ENCODE peak calls at places on chromosomes 1 and 21, in eight cellular contexts. D is stomach, V is transverse colon, O is IMR-90, G is HCT116, Y is heart left ventricle, N is right lobe of liver, C is uterus. W is an unnamed sample.

GRCh38 chr1:42737257-42737656 is 2.8 kb downstream of the CLDN19 start:
- DNase-seq in O (no peak), Y (no peak), C (no peak), N (peak), V (peak), D (peak), G (no peak), W (no peak)

GRCh38 chr1:233549404-233549803 is 64.5 kb upstream of the KCNK1 start:
- DNase-seq in V (no peak), D (no peak), N (no peak), Y (no peak), G (no peak), C (no peak), O (no peak), W (no peak)

GRCh38 chr1:89519779-89520358 is 4.8 kb upstream of the LRRC8B start:
- DNase-seq in V (peak), O (peak), D (no peak), C (no peak), G (peak), Y (no peak), N (no peak), W (peak)

GRCh38 chr21:45351061-45351460 is 53.9 kb upstream of the COL18A1 start:
- DNase-seq in V (no peak), Y (peak), D (no peak), G (no peak), N (no peak), C (no peak), O (no peak), W (no peak)

GRCh38 chr1:173195596-173196088 is 11.5 kb downstream of the TNFSF4 start:
- DNase-seq in V (no peak), D (no peak), Y (no peak), O (no peak), N (no peak), G (no peak), C (no peak), W (no peak)

GRCh38 chr1:4734791-4735190 is 80.4 kb downstream of the AJAP1 start:
- DNase-seq in D (no peak), N (no peak), O (no peak), Y (no peak), V (no peak), G (no peak), C (no peak), W (no peak)

GRCh38 chr1:4729108-4729506 is 74.7 kb downstream of the AJAP1 start:
- DNase-seq in G (no peak), V (no peak), C (no peak), O (no peak), D (no peak), N (no peak), Y (no peak), W (no peak)

GRCh38 chr1:46809071-46809470 is 10.2 kb downstream of the CYP4B1 start:
- DNase-seq in C (no peak), O (no peak), V (no peak), Y (no peak), G (no peak), N (no peak), D (no peak), W (no peak)

GRCh38 chr1:29679316-29679715 is 443.0 kb downstream of the PTPRU start:
- DNase-seq in C (no peak), N (no peak), O (no peak), D (no peak), V (no peak), Y (no peak), G (no peak), W (no peak)

GRCh38 chr1:158818991-158819405 is 12.2 kb upstream of the MNDA start:
- DNase-seq in V (no peak), G (no peak), N (no peak), C (peak), D (no peak), Y (no peak), O (no peak), W (no peak)

GRCh38 chr1:248688527-248689298 is 13.9 kb downstream of the OR14I1 start:
- DNase-seq in D (no peak), C (no peak), G (no peak), O (no peak), Y (no peak), V (no peak), N (no peak), W (no peak)

GRCh38 chr1:30522031-30523004 is 201.1 kb downstream of the MATN1 start:
- DNase-seq in C (peak), N (peak), G (no peak), O (peak), Y (peak), D (no peak), V (no peak), W (no peak)

GRCh38 chr1:180269848-180270766 is 40.0 kb downstream of the LHX4 start:
- DNase-seq in G (no peak), V (peak), D (peak), Y (no peak), O (no peak), N (peak), C (no peak), W (no peak)

GRCh38 chr1:24769656-24770651 is 24.7 kb downstream of the CLIC4 start:
- DNase-seq in V (no peak), O (peak), C (peak), N (no peak), Y (no peak), G (no peak), D (no peak), W (no peak)

GRCh38 chr1:108051625-108052382 is 86.8 kb upstream of the VAV3 start:
- DNase-seq in C (no peak), V (no peak), O (no peak), D (peak), N (no peak), G (no peak), Y (no peak), W (no peak)

GRCh38 chr1:223393275-223394214 is at the start of gene CCDC185:
- DNase-seq in C (no peak), G (no peak), O (no peak), N (no peak), Y (no peak), V (no peak), D (peak), W (no peak)

GRCh38 chr1:175024773-175025172 is 1.5 kb upstream of the MRPS14 start:
- DNase-seq in O (no peak), N (no peak), Y (no peak), C (no peak), G (no peak), D (no peak), V (no peak), W (no peak)

GRCh38 chr1:175019524-175019923 is 3.7 kb downstream of the MRPS14 start:
- DNase-seq in N (no peak), Y (no peak), V (no peak), G (no peak), C (no peak), D (no peak), O (no peak), W (no peak)

DNA sequence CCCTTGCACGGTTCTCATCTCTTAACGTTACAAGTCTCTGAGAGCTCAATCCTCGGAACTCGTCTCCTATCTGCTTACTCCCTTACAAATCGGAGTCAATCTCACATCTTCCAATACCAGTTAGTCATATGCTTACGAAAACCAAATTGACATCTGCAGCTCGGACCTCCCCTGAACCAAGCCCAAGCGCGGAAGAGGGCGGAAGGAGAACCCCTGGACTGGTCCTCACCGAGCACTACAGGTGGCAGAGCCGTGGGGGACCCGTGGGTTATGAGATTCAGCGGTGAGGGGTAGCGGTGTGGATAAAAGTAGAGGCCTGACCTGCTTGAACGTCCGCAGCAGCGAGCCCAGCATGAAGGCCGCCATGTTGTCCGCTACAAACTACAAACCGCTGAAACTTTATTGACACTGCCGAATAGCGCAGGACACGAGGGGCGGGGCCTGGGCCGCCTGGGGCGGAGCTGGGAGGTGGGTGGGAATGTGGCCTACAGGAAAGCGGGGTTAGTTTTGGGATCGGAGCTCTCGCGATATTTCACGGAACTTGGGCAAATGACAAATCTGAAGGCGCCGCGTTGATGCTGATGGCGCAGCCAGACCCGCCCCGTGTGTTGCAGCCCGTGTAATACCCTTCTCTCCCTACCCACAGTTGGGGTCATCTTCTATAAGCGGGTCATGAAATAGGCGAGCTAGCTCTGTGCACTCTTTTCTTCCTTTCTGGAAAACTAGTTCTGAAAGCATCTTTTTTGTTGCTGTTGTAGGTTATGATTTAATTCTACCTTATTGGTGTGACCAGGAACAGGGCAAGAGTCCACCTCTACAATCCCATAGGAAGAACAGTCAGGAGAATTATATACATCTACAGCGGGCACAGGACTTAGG is at the start of gene MRPS14:
- DNase-seq in N (peak), G (peak), O (peak), D (peak), Y (peak), C (peak), V (peak), W (peak)
- TF ChIP-seq POLR2A in N (peak), G (peak), O (peak), D (no peak), Y (no peak), C (peak), V (peak), W (peak)

GRCh38 chr1:169884616-169885015 is 9.1 kb downstream of the SCYL3 start:
- DNase-seq in D (no peak), O (peak), N (no peak), V (no peak), C (no peak), Y (no peak), G (no peak), W (no peak)
- TF ChIP-seq POLR2A in D (no peak), O (no peak), N (no peak), V (no peak), C (no peak), Y (no peak), G (no peak), W (no peak)

DNA sequence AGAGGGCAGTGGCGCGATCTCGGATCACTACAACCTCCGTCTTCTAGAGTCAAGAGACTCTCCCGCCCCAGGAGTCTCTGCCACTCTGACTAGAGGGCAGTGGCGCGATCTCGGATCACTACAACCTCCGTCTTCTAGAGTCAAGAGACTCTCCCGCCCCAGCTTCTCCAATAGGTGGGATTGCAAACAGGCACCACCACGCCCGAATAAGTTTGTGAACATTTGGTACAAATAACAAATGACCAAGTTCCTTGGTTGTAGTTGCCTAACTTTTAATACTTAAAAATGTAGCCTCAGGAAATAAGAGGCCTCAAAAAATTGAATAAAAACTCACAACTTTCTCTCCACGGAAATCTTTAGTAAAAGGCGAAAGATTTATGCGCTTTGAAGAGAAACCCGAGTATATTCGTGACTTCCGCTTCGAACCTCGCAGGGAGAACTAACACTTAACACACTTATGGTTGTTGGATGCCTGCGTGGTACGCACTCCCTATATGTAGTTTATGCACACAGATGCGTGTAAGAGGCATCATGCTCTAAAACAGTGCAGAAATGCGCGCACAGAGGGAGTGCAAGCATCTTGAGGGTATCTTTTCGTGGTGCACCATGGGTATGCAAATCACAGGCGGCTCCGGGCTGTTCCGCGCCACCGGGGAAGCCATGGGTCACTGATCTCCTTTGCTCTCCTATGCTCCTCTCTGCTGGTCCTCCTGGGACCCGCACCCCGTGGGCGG is 11.4 kb downstream of the BTBD19 start:
- DNase-seq in Y (peak), D (peak), N (peak), C (peak), V (peak), G (peak), O (peak), W (peak)
- TF ChIP-seq POLR2A in Y (peak), D (peak), N (peak), C (peak), V (peak), G (peak), O (peak), W (peak)

DNA sequence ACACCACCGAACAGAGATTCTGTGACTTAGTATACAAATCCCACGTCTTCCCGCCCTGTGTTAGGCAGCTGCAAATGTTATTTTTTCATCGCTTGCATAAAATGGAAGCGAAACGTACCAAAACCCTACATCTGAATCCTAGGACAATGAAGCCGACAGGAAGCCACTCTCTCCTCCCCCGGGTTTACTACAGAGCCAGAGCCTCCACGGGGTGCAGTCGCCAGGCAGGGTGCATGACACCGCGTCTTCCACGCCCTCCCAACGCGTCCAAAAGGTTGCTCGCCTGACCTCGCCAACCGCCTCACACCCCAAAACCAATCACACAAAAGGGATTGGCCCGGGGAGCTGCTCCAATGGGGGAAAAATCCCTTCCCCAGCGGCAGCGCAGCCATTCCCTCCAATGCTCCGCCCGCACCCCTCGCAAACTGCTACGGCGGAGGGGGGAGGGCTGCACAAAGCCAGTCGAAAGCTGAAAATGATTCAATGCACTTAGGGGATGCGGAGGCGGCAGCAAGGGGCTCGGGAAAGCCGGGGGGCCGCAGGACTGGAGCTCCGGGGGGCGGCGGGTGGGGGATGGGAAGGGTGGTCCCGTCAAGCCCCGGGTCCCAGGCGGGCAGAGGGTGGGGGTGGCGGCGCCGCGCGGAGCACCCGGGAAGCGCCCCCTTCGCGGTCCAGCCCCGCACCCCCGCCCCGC is 701 bp downstream of the CEP170 start:
- DNase-seq in O (peak), G (no peak), D (peak), C (peak), Y (peak), N (peak), V (peak), W (peak)
- TF ChIP-seq POLR2A in O (no peak), G (no peak), D (no peak), C (no peak), Y (no peak), N (no peak), V (no peak), W (peak)